ENCODE peak calls at places on chromosomes 13 and 19, in four cellular contexts. Z, Y, A and E are unnamed samples.

GRCh38 chr19:19385900-19386339 is 19.6 kb upstream of the GATAD2A start:
- DNase-seq in Z (no peak), Y (no peak), A (no peak), E (no peak)

GRCh38 chr13:20400774-20401173 is 124.9 kb downstream of the CRYL1 start:
- DNase-seq in Z (peak; percentile 63), Y (peak; percentile 61), A (no peak), E (no peak)

GRCh38 chr13:32969516-32969941 is 46.7 kb upstream of the KL start:
- DNase-seq in Z (peak; percentile 55), Y (peak; percentile 25), A (no peak), E (no peak)

GRCh38 chr19:50772408-50773311 is 2.4 kb downstream of the GPR32 start:
- DNase-seq in Z (peak; percentile 24), Y (no peak), A (no peak), E (no peak)

GRCh38 chr13:35988648-35989081 is 142.5 kb downstream of the DCLK1 start:
- DNase-seq in Z (no peak), Y (peak; percentile 92), A (no peak), E (no peak)

GRCh38 chr19:48391100-48392005 is at the start of gene KDELR1:
- DNase-seq in Z (peak; percentile 60), Y (peak; percentile 33), A (peak; percentile 74), E (peak; percentile 91)

GRCh38 chr19:33374406-33374703 is 846 bp downstream of the CEBPG start:
- DNase-seq in Z (peak; percentile 27), Y (peak; percentile 8), A (no peak), E (no peak)

GRCh38 chr19:36573948-36574726 is 1.0 kb upstream of the ZNF529 start:
- DNase-seq in Z (peak; percentile 35), Y (peak; percentile 43), A (no peak), E (no peak)

GRCh38 chr19:50266041-50266440 is 62.6 kb downstream of the MYH14 start:
- DNase-seq in Z (no peak), Y (no peak), A (no peak), E (no peak)

GRCh38 chr13:50644081-50644871 is 199.2 kb downstream of the DLEU7 start:
- DNase-seq in Z (no peak), Y (no peak), A (no peak), E (no peak)

GRCh38 chr13:104586010-104586746 is 1520.0 kb upstream of the SLC10A2 start:
- DNase-seq in Z (peak; percentile 87), Y (peak; percentile 83), A (no peak), E (no peak)

GRCh38 chr13:87147076-87147475 is 524.1 kb upstream of the SLITRK5 start:
- DNase-seq in Z (peak; percentile 76), Y (peak; percentile 61), A (no peak), E (no peak)

GRCh38 chr19:12766051-12766521 is 9.3 kb downstream of the HOOK2 start:
- DNase-seq in Z (peak; percentile 73), Y (peak; percentile 37), A (no peak), E (peak; percentile 95)

GRCh38 chr19:40165362-40165937 is 25.8 kb upstream of the MAP3K10 start:
- DNase-seq in Z (no peak), Y (no peak), A (peak; percentile 68), E (peak; percentile 94)

GRCh38 chr13:23321534-23322241 is 111.8 kb downstream of the SACS start:
- DNase-seq in Z (peak; percentile 94), Y (peak; percentile 97), A (no peak), E (no peak)

GRCh38 chr13:78137404-78138142 is 218.9 kb upstream of the EDNRB start:
- DNase-seq in Z (peak; percentile 72), Y (peak; percentile 48), A (peak; percentile 65), E (peak; percentile 81)

GRCh38 chr13:29885967-29886366 is 35.5 kb upstream of the UBL3 start:
- DNase-seq in Z (no peak), Y (no peak), A (no peak), E (no peak)

GRCh38 chr19:5929646-5930045 is 15.6 kb downstream of the CAPS start:
- DNase-seq in Z (no peak), Y (no peak), A (no peak), E (peak; percentile 60)

GRCh38 chr19:40284501-40285352 is at the start of gene AKT2:
- DNase-seq in Z (peak; percentile 47), Y (peak; percentile 44), A (peak; percentile 94), E (peak; percentile 95)

GRCh38 chr19:13707901-13708300 is 56.4 kb upstream of the MRI1 start:
- DNase-seq in Z (no peak), Y (peak; percentile 77), A (no peak), E (no peak)

GRCh38 chr19:10332158-10332964 is 968 bp downstream of the RAVER1 start:
- DNase-seq in Z (no peak), Y (no peak), A (no peak), E (peak; percentile 60)

GRCh38 chr19:40089462-40089861 is 1.3 kb downstream of the ZNF780A start:
- DNase-seq in Z (peak; percentile 8), Y (peak; percentile 80), A (no peak), E (no peak)

GRCh38 chr19:307793-308420 is 16.7 kb upstream of the PLPP2 start:
- DNase-seq in Z (no peak), Y (no peak), A (no peak), E (no peak)

GRCh38 chr19:8641908-8642547 is 11.6 kb downstream of the NFILZ start:
- DNase-seq in Z (peak; percentile 65), Y (peak; percentile 35), A (no peak), E (no peak)

GRCh38 chr19:54462072-54462712 is 1.4 kb downstream of the LENG9 start:
- DNase-seq in Z (no peak), Y (no peak), A (no peak), E (no peak)

GRCh38 chr19:10749435-10750384 is 31.8 kb downstream of the DNM2 start:
- DNase-seq in Z (no peak), Y (no peak), A (no peak), E (no peak)

GRCh38 chr19:4930664-4931063 is 21.4 kb downstream of the UHRF1 start:
- DNase-seq in Z (peak; percentile 28), Y (peak; percentile 94), A (no peak), E (no peak)

GRCh38 chr19:6070179-6071102 is 39.9 kb downstream of the RFX2 start:
- DNase-seq in Z (no peak), Y (no peak), A (no peak), E (no peak)

GRCh38 chr19:48303866-48304265 is 21.5 kb upstream of the EMP3 start:
- DNase-seq in Z (no peak), Y (no peak), A (no peak), E (no peak)

GRCh38 chr13:66675620-66676019 is 554.5 kb downstream of the PCDH9 start:
- DNase-seq in Z (no peak), Y (peak; percentile 35), A (no peak), E (no peak)

GRCh38 chr19:53621885-53622710 is 9.7 kb upstream of the DPRX start:
- DNase-seq in Z (no peak), Y (no peak), A (no peak), E (no peak)

GRCh38 chr19:40220674-40221073 is 2.5 kb upstream of the TTC9B start:
- DNase-seq in Z (no peak), Y (no peak), A (no peak), E (no peak)

GRCh38 chr13:32427852-32428580 is at the start of gene N4BP2L1:
- DNase-seq in Z (no peak), Y (no peak), A (no peak), E (peak; percentile 85)

GRCh38 chr19:13597625-13598024 is 91.3 kb upstream of the CACNA1A start:
- DNase-seq in Z (peak; percentile 74), Y (peak; percentile 45), A (peak; percentile 62), E (peak; percentile 76)

GRCh38 chr19:45824041-45824471 is 8.9 kb upstream of the RSPH6A start:
- DNase-seq in Z (no peak), Y (peak; percentile 39), A (no peak), E (peak; percentile 42)

DNA sequence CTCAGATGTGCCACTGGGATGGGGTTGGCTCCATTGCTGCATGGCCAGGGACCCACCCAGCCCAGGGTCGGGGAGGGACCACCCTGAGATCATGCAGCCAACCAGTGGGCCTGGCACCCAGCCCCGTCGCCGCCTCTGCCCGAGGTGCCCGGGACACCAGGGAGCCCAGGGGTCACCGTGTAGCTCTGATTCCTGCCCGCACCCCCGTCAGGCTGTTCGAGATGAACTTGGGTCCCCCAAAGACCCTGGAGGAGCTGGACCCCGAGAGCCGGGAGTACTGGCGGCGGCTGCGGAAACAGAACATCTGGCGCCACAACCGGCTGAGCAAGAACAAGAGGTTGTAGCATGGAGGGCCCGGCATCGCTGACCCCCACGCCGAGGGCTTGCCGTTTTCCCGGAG is 4.6 kb downstream of the MRPL54 start:
- DNase-seq in Z (no peak), Y (no peak), A (no peak), E (no peak)
- H3K9ac ChIP-seq in Z (no peak overlapping the region), Y (no peak overlapping the region), A (no peak overlapping the region), E (no peak overlapping the region)

DNA sequence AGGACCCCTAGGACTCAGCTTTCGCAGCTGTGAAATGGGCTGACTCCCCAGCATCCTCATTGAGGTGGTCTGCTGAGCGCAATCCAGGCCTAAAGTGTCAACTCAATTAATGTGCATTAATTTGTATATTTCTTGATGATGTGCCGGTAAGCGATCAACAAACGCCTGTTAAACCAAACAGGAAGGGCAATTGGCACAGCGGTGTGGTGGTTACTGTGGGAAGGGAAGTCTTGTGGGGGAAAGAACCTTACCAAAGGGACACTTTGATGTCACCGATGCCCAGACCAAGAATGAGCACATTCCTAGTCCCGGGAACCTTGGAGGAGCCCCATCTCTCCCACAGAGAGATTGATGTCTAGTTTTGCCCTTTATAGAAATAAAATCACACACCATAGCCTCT is 1.6 kb downstream of the JAK3 start:
- DNase-seq in Z (no peak), Y (no peak), A (no peak), E (no peak)
- H3K27ac ChIP-seq in Z (no peak overlapping the region), Y (no peak overlapping the region), A (no peak overlapping the region), E (no peak overlapping the region)

GRCh38 chr13:49627831-49628652 is at the start of gene ARL11:
- DNase-seq in Z (no peak), Y (no peak), A (no peak), E (peak; percentile 93)

GRCh38 chr13:49630580-49630979 is 2.3 kb downstream of the ARL11 start:
- DNase-seq in Z (no peak), Y (no peak), A (no peak), E (no peak)

GRCh38 chr13:49629947-49630346 is 1.6 kb downstream of the ARL11 start:
- DNase-seq in Z (peak; percentile 25), Y (no peak), A (no peak), E (no peak)

GRCh38 chr13:49632156-49632555 is 3.8 kb downstream of the ARL11 start:
- DNase-seq in Z (no peak), Y (no peak), A (no peak), E (no peak)

DNA sequence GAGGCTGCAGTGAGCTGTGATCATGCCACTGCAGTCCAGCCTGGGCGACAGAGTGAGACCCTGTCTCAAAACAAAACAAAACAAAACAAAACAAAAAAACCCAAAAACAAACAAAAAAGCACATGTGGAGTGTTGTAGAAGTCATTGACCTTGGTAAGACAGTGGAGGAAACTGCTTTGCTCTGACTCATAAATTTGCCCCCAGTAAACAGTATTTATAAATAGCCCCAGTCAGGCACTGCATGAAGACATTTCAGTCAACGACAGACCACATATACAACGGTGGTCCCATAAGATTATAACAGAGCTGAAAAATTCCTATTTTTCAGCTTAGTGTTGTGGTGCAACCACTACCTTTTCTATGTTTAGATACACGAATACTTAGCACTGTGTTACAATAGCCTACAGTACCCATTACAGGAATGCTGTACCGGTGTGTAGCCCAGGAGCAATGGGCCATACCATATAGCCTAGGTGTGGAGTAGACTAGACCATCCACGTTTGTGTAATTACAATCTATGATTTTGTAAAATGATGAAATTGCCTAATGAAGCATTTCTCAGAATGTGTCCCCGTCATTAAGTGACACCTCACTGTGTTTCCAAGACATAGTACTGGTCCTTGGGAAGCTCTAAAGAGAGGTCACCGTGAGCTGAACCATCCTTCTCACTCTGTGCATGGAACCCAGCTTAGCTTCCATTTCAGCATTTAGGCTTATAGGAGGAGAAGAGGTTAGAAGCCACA is 1.1 kb downstream of the ARL11 start:
- DNase-seq in Z (no peak), Y (no peak), A (no peak), E (no peak)
- H3K4me3 ChIP-seq in Z (no peak overlapping the region), Y (no peak overlapping the region), A (no peak overlapping the region), E (no peak overlapping the region)

GRCh38 chr13:99228737-99229691 is 28.4 kb downstream of the UBAC2 start:
- DNase-seq in Z (peak; percentile 87), Y (peak; percentile 94), A (no peak), E (no peak)
- H3K9ac ChIP-seq in Z (no peak overlapping the region), Y (peak overlapping the region; percentile 50), A (no peak overlapping the region), E (no peak overlapping the region)